ENCODE peak calls at places on chromosomes 16 and 17, in eight cellular contexts. One of them, this sample, is unnamed.

GRCh38 chr17:64218066-64218465 is 45.0 kb downstream of the TEX2 start:
- DNase-seq in RWPE1: no peak
- DNase-seq in uterus: no peak
- DNase-seq in heart left ventricle: no peak
- DNase-seq in keratinocyte: no peak
- DNase-seq in pancreas: no peak
- DNase-seq in left ventricle myocardium inferior: no peak
- DNase-seq in HCT116: no peak
- DNase-seq in this sample: no peak

GRCh38 chr17:66310528-66311148 is 8.2 kb downstream of the PRKCA start:
- DNase-seq in RWPE1: no peak
- DNase-seq in uterus: no peak
- DNase-seq in heart left ventricle: no peak
- DNase-seq in keratinocyte: no peak
- DNase-seq in pancreas: no peak
- DNase-seq in left ventricle myocardium inferior: no peak
- DNase-seq in HCT116: no peak
- DNase-seq in this sample: no peak

GRCh38 chr17:21029032-21029431 is 13.8 kb downstream of the USP22 start:
- DNase-seq in RWPE1: peak; percentile 68
- DNase-seq in uterus: peak; percentile 45
- DNase-seq in heart left ventricle: no peak
- DNase-seq in keratinocyte: no peak
- DNase-seq in pancreas: peak; percentile 63
- DNase-seq in left ventricle myocardium inferior: no peak
- DNase-seq in HCT116: no peak
- DNase-seq in this sample: peak; percentile 70

GRCh38 chr17:77307479-77308198 is 166.9 kb downstream of the SEC14L1 start:
- DNase-seq in RWPE1: no peak
- DNase-seq in uterus: no peak
- DNase-seq in heart left ventricle: no peak
- DNase-seq in keratinocyte: no peak
- DNase-seq in pancreas: no peak
- DNase-seq in left ventricle myocardium inferior: no peak
- DNase-seq in HCT116: no peak
- DNase-seq in this sample: no peak

GRCh38 chr16:35425270-35425669 is 1965.9 kb downstream of the TP53TG3F start:
- DNase-seq in RWPE1: no peak
- DNase-seq in uterus: no peak
- DNase-seq in heart left ventricle: no peak
- DNase-seq in keratinocyte: no peak
- DNase-seq in pancreas: no peak
- DNase-seq in left ventricle myocardium inferior: no peak
- DNase-seq in HCT116: no peak
- DNase-seq in this sample: no peak

GRCh38 chr17:79558573-79558900 is 52.3 kb downstream of the RBFOX3 start:
- DNase-seq in RWPE1: no peak
- DNase-seq in uterus: no peak
- DNase-seq in heart left ventricle: no peak
- DNase-seq in keratinocyte: no peak
- DNase-seq in pancreas: no peak
- DNase-seq in left ventricle myocardium inferior: no peak
- DNase-seq in HCT116: no peak
- DNase-seq in this sample: no peak

GRCh38 chr16:85750021-85750826 is 672 bp downstream of the C16orf74 start:
- DNase-seq in RWPE1: peak; percentile 44
- DNase-seq in uterus: no peak
- DNase-seq in heart left ventricle: peak; percentile 36
- DNase-seq in keratinocyte: no peak
- DNase-seq in pancreas: peak; percentile 34
- DNase-seq in left ventricle myocardium inferior: peak; percentile 27
- DNase-seq in HCT116: no peak
- DNase-seq in this sample: no peak

GRCh38 chr17:49053171-49053829 is 56.1 kb downstream of the IGF2BP1 start:
- DNase-seq in RWPE1: no peak
- DNase-seq in uterus: no peak
- DNase-seq in heart left ventricle: no peak
- DNase-seq in keratinocyte: no peak
- DNase-seq in pancreas: no peak
- DNase-seq in left ventricle myocardium inferior: no peak
- DNase-seq in HCT116: no peak
- DNase-seq in this sample: no peak

GRCh38 chr17:17220529-17220928 is 14.4 kb upstream of the PLD6 start:
- DNase-seq in RWPE1: no peak
- DNase-seq in uterus: no peak
- DNase-seq in heart left ventricle: no peak
- DNase-seq in keratinocyte: no peak
- DNase-seq in pancreas: no peak
- DNase-seq in left ventricle myocardium inferior: no peak
- DNase-seq in HCT116: no peak
- DNase-seq in this sample: no peak

GRCh38 chr16:27721548-27722265 is 171.8 kb downstream of the KATNIP start:
- DNase-seq in RWPE1: no peak
- DNase-seq in uterus: peak; percentile 76
- DNase-seq in heart left ventricle: peak; percentile 67
- DNase-seq in keratinocyte: no peak
- DNase-seq in pancreas: peak; percentile 27
- DNase-seq in left ventricle myocardium inferior: peak; percentile 77
- DNase-seq in HCT116: no peak
- DNase-seq in this sample: no peak

GRCh38 chr17:51258756-51259573 is 884 bp downstream of the MBTD1 start:
- DNase-seq in RWPE1: peak; percentile 34
- DNase-seq in uterus: peak; percentile 16
- DNase-seq in heart left ventricle: peak; percentile 11
- DNase-seq in keratinocyte: no peak
- DNase-seq in pancreas: peak; percentile 40
- DNase-seq in left ventricle myocardium inferior: no peak
- DNase-seq in HCT116: no peak
- DNase-seq in this sample: no peak

GRCh38 chr16:80151706-80152073 is 389.1 kb upstream of the DYNLRB2 start:
- DNase-seq in RWPE1: no peak
- DNase-seq in uterus: no peak
- DNase-seq in heart left ventricle: no peak
- DNase-seq in keratinocyte: no peak
- DNase-seq in pancreas: no peak
- DNase-seq in left ventricle myocardium inferior: no peak
- DNase-seq in HCT116: no peak
- DNase-seq in this sample: no peak

GRCh38 chr16:46918905-46919792 is 35.0 kb downstream of the GPT2 start:
- DNase-seq in RWPE1: no peak
- DNase-seq in uterus: no peak
- DNase-seq in heart left ventricle: no peak
- DNase-seq in keratinocyte: no peak
- DNase-seq in pancreas: peak; percentile 89
- DNase-seq in left ventricle myocardium inferior: no peak
- DNase-seq in HCT116: no peak
- DNase-seq in this sample: no peak

GRCh38 chr16:89360760-89361435 is 129.5 kb downstream of the ANKRD11 start:
- DNase-seq in RWPE1: no peak
- DNase-seq in uterus: no peak
- DNase-seq in heart left ventricle: no peak
- DNase-seq in keratinocyte: no peak
- DNase-seq in pancreas: no peak
- DNase-seq in left ventricle myocardium inferior: no peak
- DNase-seq in HCT116: no peak
- DNase-seq in this sample: no peak

GRCh38 chr16:21638573-21638975 is 13.8 kb downstream of the IGSF6 start:
- DNase-seq in RWPE1: peak; percentile 68
- DNase-seq in uterus: no peak
- DNase-seq in heart left ventricle: no peak
- DNase-seq in keratinocyte: peak; percentile 56
- DNase-seq in pancreas: no peak
- DNase-seq in left ventricle myocardium inferior: no peak
- DNase-seq in HCT116: no peak
- DNase-seq in this sample: peak; percentile 71
- H3K27ac ChIP-seq in RWPE1: no peak overlapping the region
- H3K27ac ChIP-seq in uterus: no peak overlapping the region
- H3K27ac ChIP-seq in heart left ventricle: no peak overlapping the region
- H3K27ac ChIP-seq in keratinocyte: peak overlapping the region; percentile 53
- H3K27ac ChIP-seq in pancreas: no peak overlapping the region
- H3K27ac ChIP-seq in left ventricle myocardium inferior: no peak overlapping the region
- H3K27ac ChIP-seq in HCT116: no peak overlapping the region
- H3K27ac ChIP-seq in this sample: peak overlapping the region; percentile 85

GRCh38 chr16:69316595-69317034 is 5.5 kb downstream of the VPS4A start:
- DNase-seq in RWPE1: no peak
- DNase-seq in uterus: no peak
- DNase-seq in heart left ventricle: no peak
- DNase-seq in keratinocyte: no peak
- DNase-seq in pancreas: peak; percentile 90
- DNase-seq in left ventricle myocardium inferior: no peak
- DNase-seq in HCT116: no peak
- DNase-seq in this sample: no peak
- H3K27ac ChIP-seq in RWPE1: no peak overlapping the region
- H3K27ac ChIP-seq in uterus: no peak overlapping the region
- H3K27ac ChIP-seq in heart left ventricle: no peak overlapping the region
- H3K27ac ChIP-seq in keratinocyte: no peak overlapping the region
- H3K27ac ChIP-seq in pancreas: peak overlapping the region; percentile 71
- H3K27ac ChIP-seq in left ventricle myocardium inferior: no peak overlapping the region
- H3K27ac ChIP-seq in HCT116: no peak overlapping the region
- H3K27ac ChIP-seq in this sample: no peak overlapping the region

GRCh38 chr17:47860396-47860795 is 9.4 kb upstream of the SP6 start:
- DNase-seq in RWPE1: no peak
- DNase-seq in uterus: no peak
- DNase-seq in heart left ventricle: no peak
- DNase-seq in keratinocyte: no peak
- DNase-seq in pancreas: no peak
- DNase-seq in left ventricle myocardium inferior: no peak
- DNase-seq in HCT116: no peak
- DNase-seq in this sample: no peak
- H3K27ac ChIP-seq in RWPE1: no peak overlapping the region
- H3K27ac ChIP-seq in uterus: no peak overlapping the region
- H3K27ac ChIP-seq in heart left ventricle: no peak overlapping the region
- H3K27ac ChIP-seq in keratinocyte: no peak overlapping the region
- H3K27ac ChIP-seq in pancreas: no peak overlapping the region
- H3K27ac ChIP-seq in left ventricle myocardium inferior: no peak overlapping the region
- H3K27ac ChIP-seq in HCT116: no peak overlapping the region
- H3K27ac ChIP-seq in this sample: no peak overlapping the region

GRCh38 chr16:24653725-24654124 is 75.7 kb upstream of the TNRC6A start:
- DNase-seq in RWPE1: no peak
- DNase-seq in uterus: no peak
- DNase-seq in heart left ventricle: no peak
- DNase-seq in keratinocyte: no peak
- DNase-seq in pancreas: no peak
- DNase-seq in left ventricle myocardium inferior: no peak
- DNase-seq in HCT116: no peak
- DNase-seq in this sample: no peak
- H3K27ac ChIP-seq in RWPE1: no peak overlapping the region
- H3K27ac ChIP-seq in uterus: no peak overlapping the region
- H3K27ac ChIP-seq in heart left ventricle: no peak overlapping the region
- H3K27ac ChIP-seq in keratinocyte: no peak overlapping the region
- H3K27ac ChIP-seq in pancreas: no peak overlapping the region
- H3K27ac ChIP-seq in left ventricle myocardium inferior: no peak overlapping the region
- H3K27ac ChIP-seq in HCT116: no peak overlapping the region
- H3K27ac ChIP-seq in this sample: no peak overlapping the region

This sample was measured in epithelial cell of prostate.